ENCODE peak calls at places on chromosomes 5 and 9, in six cellular contexts. One of them, this sample, is unnamed.

GRCh38 chr5:101404531-101404930 is 501.4 kb upstream of the ST8SIA4 start:
- DNase-seq in neuronal stem cell: no peak
- DNase-seq in mesenchymal stem cell: no peak
- DNase-seq in IMR-90: no peak
- DNase-seq in H1: no peak
- DNase-seq in trophoblast cell: no peak
- DNase-seq in this sample: no peak

GRCh38 chr5:116084231-116084630 is 594 bp upstream of the COMMD10 start:
- DNase-seq in mesenchymal stem cell: peak
- DNase-seq in H1: no peak
- DNase-seq in IMR-90: peak
- DNase-seq in trophoblast cell: no peak
- DNase-seq in neuronal stem cell: no peak
- DNase-seq in this sample: peak

GRCh38 chr9:136725612-136726011 is 13.2 kb downstream of the DIPK1B start:
- DNase-seq in H1: no peak
- DNase-seq in neuronal stem cell: no peak
- DNase-seq in trophoblast cell: peak
- DNase-seq in mesenchymal stem cell: peak
- DNase-seq in IMR-90: peak
- DNase-seq in this sample: no peak

GRCh38 chr5:83474170-83474796 is 2.7 kb downstream of the VCAN start:
- DNase-seq in H1: peak
- DNase-seq in IMR-90: peak
- DNase-seq in trophoblast cell: peak
- DNase-seq in neuronal stem cell: peak
- DNase-seq in mesenchymal stem cell: peak
- DNase-seq in this sample: peak

GRCh38 chr9:96612105-96612965 is 7.3 kb downstream of the CDC14B start:
- DNase-seq in mesenchymal stem cell: peak
- DNase-seq in neuronal stem cell: peak
- DNase-seq in H1: no peak
- DNase-seq in IMR-90: peak
- DNase-seq in trophoblast cell: peak
- DNase-seq in this sample: peak

GRCh38 chr5:109388407-109388806 is 21.4 kb downstream of the PJA2 start:
- DNase-seq in IMR-90: peak
- DNase-seq in neuronal stem cell: no peak
- DNase-seq in trophoblast cell: peak
- DNase-seq in mesenchymal stem cell: peak
- DNase-seq in H1: no peak
- DNase-seq in this sample: peak

GRCh38 chr9:92378825-92379535 is 25.4 kb downstream of the OGN start:
- DNase-seq in mesenchymal stem cell: no peak
- DNase-seq in H1: no peak
- DNase-seq in IMR-90: peak
- DNase-seq in neuronal stem cell: no peak
- DNase-seq in trophoblast cell: no peak
- DNase-seq in this sample: peak

GRCh38 chr5:95846554-95847260 is 24.2 kb upstream of the GLRX start:
- DNase-seq in neuronal stem cell: peak
- DNase-seq in trophoblast cell: peak
- DNase-seq in H1: peak
- DNase-seq in IMR-90: peak
- DNase-seq in mesenchymal stem cell: peak
- DNase-seq in this sample: peak

GRCh38 chr5:173781432-173781825 is 106.7 kb upstream of the CPEB4 start:
- DNase-seq in H1: no peak
- DNase-seq in mesenchymal stem cell: no peak
- DNase-seq in IMR-90: no peak
- DNase-seq in trophoblast cell: peak
- DNase-seq in neuronal stem cell: no peak
- DNase-seq in this sample: no peak

GRCh38 chr5:140365282-140365681 is 5.3 kb downstream of the SLC4A9 start:
- DNase-seq in neuronal stem cell: no peak
- DNase-seq in H1: no peak
- DNase-seq in mesenchymal stem cell: no peak
- DNase-seq in IMR-90: no peak
- DNase-seq in trophoblast cell: no peak
- DNase-seq in this sample: no peak

GRCh38 chr9:975740-976257 is 656 bp upstream of the DMRT3 start:
- DNase-seq in IMR-90: no peak
- DNase-seq in H1: no peak
- DNase-seq in mesenchymal stem cell: no peak
- DNase-seq in neuronal stem cell: no peak
- DNase-seq in trophoblast cell: no peak
- DNase-seq in this sample: no peak

GRCh38 chr9:38708759-38709158 is 11.2 kb downstream of the FAM240B start:
- DNase-seq in IMR-90: no peak
- DNase-seq in H1: no peak
- DNase-seq in trophoblast cell: no peak
- DNase-seq in mesenchymal stem cell: peak
- DNase-seq in neuronal stem cell: no peak
- DNase-seq in this sample: no peak

GRCh38 chr5:164504141-164504772 is 998.8 kb downstream of the MAT2B start:
- DNase-seq in trophoblast cell: peak
- DNase-seq in mesenchymal stem cell: peak
- DNase-seq in neuronal stem cell: peak
- DNase-seq in H1: peak
- DNase-seq in IMR-90: peak
- DNase-seq in this sample: peak

GRCh38 chr9:36959681-36960574 is 74.1 kb downstream of the PAX5 start:
- DNase-seq in H1: no peak
- DNase-seq in IMR-90: no peak
- DNase-seq in mesenchymal stem cell: no peak
- DNase-seq in neuronal stem cell: no peak
- DNase-seq in trophoblast cell: no peak
- DNase-seq in this sample: no peak

GRCh38 chr9:89791754-89792153 is 186.9 kb downstream of the GADD45G start:
- DNase-seq in mesenchymal stem cell: no peak
- DNase-seq in H1: no peak
- DNase-seq in IMR-90: no peak
- DNase-seq in neuronal stem cell: no peak
- DNase-seq in trophoblast cell: no peak
- DNase-seq in this sample: no peak

GRCh38 chr5:24899180-24899579 is 254.4 kb upstream of the CDH10 start:
- DNase-seq in IMR-90: no peak
- DNase-seq in trophoblast cell: no peak
- DNase-seq in H1: no peak
- DNase-seq in mesenchymal stem cell: peak
- DNase-seq in neuronal stem cell: no peak
- DNase-seq in this sample: no peak

GRCh38 chr5:150340614-150341265 is 16.8 kb upstream of the TCOF1 start:
- DNase-seq in H1: no peak
- DNase-seq in trophoblast cell: no peak
- DNase-seq in neuronal stem cell: no peak
- DNase-seq in mesenchymal stem cell: no peak
- DNase-seq in IMR-90: no peak
- DNase-seq in this sample: no peak

GRCh38 chr9:109974918-109975276 is 194.9 kb downstream of the PALM2AKAP2 start:
- DNase-seq in IMR-90: no peak
- DNase-seq in H1: no peak
- DNase-seq in neuronal stem cell: no peak
- DNase-seq in trophoblast cell: no peak
- DNase-seq in mesenchymal stem cell: no peak
- DNase-seq in this sample: no peak

GRCh38 chr9:127898433-127899199 is 787 bp downstream of the ST6GALNAC6 start:
- DNase-seq in H1: no peak
- DNase-seq in IMR-90: peak
- DNase-seq in mesenchymal stem cell: peak
- DNase-seq in neuronal stem cell: no peak
- DNase-seq in trophoblast cell: peak
- DNase-seq in this sample: no peak

GRCh38 chr5:149141224-149141956 is at the start of gene ABLIM3:
- DNase-seq in neuronal stem cell: peak
- DNase-seq in H1: peak
- DNase-seq in trophoblast cell: peak
- DNase-seq in mesenchymal stem cell: peak
- DNase-seq in IMR-90: peak
- DNase-seq in this sample: peak

GRCh38 chr5:3612561-3613175 is 17.0 kb downstream of the IRX1 start:
- DNase-seq in mesenchymal stem cell: no peak
- DNase-seq in IMR-90: no peak
- DNase-seq in neuronal stem cell: no peak
- DNase-seq in H1: no peak
- DNase-seq in trophoblast cell: no peak
- DNase-seq in this sample: no peak

GRCh38 chr5:143594913-143595818 is 191.7 kb upstream of the NR3C1 start:
- DNase-seq in mesenchymal stem cell: peak
- DNase-seq in neuronal stem cell: no peak
- DNase-seq in H1: no peak
- DNase-seq in trophoblast cell: peak
- DNase-seq in IMR-90: peak
- DNase-seq in this sample: no peak

GRCh38 chr9:76756273-76756650 is 8.0 kb upstream of the PCA3 start:
- DNase-seq in mesenchymal stem cell: no peak
- DNase-seq in neuronal stem cell: peak
- DNase-seq in IMR-90: peak
- DNase-seq in trophoblast cell: peak
- DNase-seq in H1: peak
- DNase-seq in this sample: peak

GRCh38 chr5:120293796-120294195 is 170.3 kb upstream of the PRR16 start:
- DNase-seq in H1: no peak
- DNase-seq in IMR-90: peak
- DNase-seq in neuronal stem cell: no peak
- DNase-seq in trophoblast cell: no peak
- DNase-seq in mesenchymal stem cell: peak
- DNase-seq in this sample: no peak

GRCh38 chr9:117718085-117718484 is 13.9 kb downstream of the TLR4 start:
- DNase-seq in mesenchymal stem cell: peak
- DNase-seq in neuronal stem cell: no peak
- DNase-seq in IMR-90: no peak
- DNase-seq in trophoblast cell: peak
- DNase-seq in H1: no peak
- DNase-seq in this sample: no peak

GRCh38 chr9:96751815-96752214 is 26.1 kb downstream of the ZNF510 start:
- DNase-seq in H1: no peak
- DNase-seq in trophoblast cell: no peak
- DNase-seq in IMR-90: no peak
- DNase-seq in neuronal stem cell: no peak
- DNase-seq in mesenchymal stem cell: no peak
- DNase-seq in this sample: no peak

GRCh38 chr5:56641635-56642255 is 173.6 kb upstream of the MAP3K1 start:
- DNase-seq in trophoblast cell: no peak
- DNase-seq in IMR-90: no peak
- DNase-seq in H1: no peak
- DNase-seq in neuronal stem cell: no peak
- DNase-seq in mesenchymal stem cell: no peak
- DNase-seq in this sample: no peak

GRCh38 chr5:41925555-41925946 is 470 bp downstream of the FBXO4 start:
- DNase-seq in mesenchymal stem cell: no peak
- DNase-seq in H1: peak
- DNase-seq in IMR-90: peak
- DNase-seq in neuronal stem cell: peak
- DNase-seq in trophoblast cell: peak
- DNase-seq in this sample: no peak

GRCh38 chr5:41921874-41922273 is 3.2 kb upstream of the FBXO4 start:
- DNase-seq in H1: no peak
- DNase-seq in neuronal stem cell: no peak
- DNase-seq in IMR-90: peak
- DNase-seq in mesenchymal stem cell: peak
- DNase-seq in trophoblast cell: peak
- DNase-seq in this sample: peak

GRCh38 chr5:41924872-41925554 is at the start of gene FBXO4:
- DNase-seq in H1: peak
- DNase-seq in neuronal stem cell: peak
- DNase-seq in trophoblast cell: peak
- DNase-seq in mesenchymal stem cell: peak
- DNase-seq in IMR-90: peak
- DNase-seq in this sample: peak

GRCh38 chr5:41927604-41928003 is 2.5 kb downstream of the FBXO4 start:
- DNase-seq in neuronal stem cell: no peak
- DNase-seq in H1: no peak
- DNase-seq in IMR-90: no peak
- DNase-seq in trophoblast cell: no peak
- DNase-seq in mesenchymal stem cell: no peak
- DNase-seq in this sample: no peak

GRCh38 chr5:41924526-41924871 is 582 bp upstream of the FBXO4 start:
- DNase-seq in IMR-90: no peak
- DNase-seq in neuronal stem cell: no peak
- DNase-seq in H1: no peak
- DNase-seq in mesenchymal stem cell: no peak
- DNase-seq in trophoblast cell: no peak
- DNase-seq in this sample: no peak
- H3K4me3 ChIP-seq in IMR-90: peak
- H3K4me3 ChIP-seq in neuronal stem cell: no peak
- H3K4me3 ChIP-seq in H1: peak
- H3K4me3 ChIP-seq in mesenchymal stem cell: peak
- H3K4me3 ChIP-seq in trophoblast cell: no peak
- H3K4me3 ChIP-seq in this sample: no peak

GRCh38 chr9:69121155-69122085 is 52.7 kb upstream of the TJP2 start:
- DNase-seq in mesenchymal stem cell: peak
- DNase-seq in trophoblast cell: peak
- DNase-seq in neuronal stem cell: peak
- DNase-seq in H1: peak
- DNase-seq in IMR-90: peak
- DNase-seq in this sample: peak
- H2BK120ac ChIP-seq in mesenchymal stem cell: peak
- H2BK120ac ChIP-seq in trophoblast cell: peak
- H2BK120ac ChIP-seq in neuronal stem cell: no peak
- H2BK120ac ChIP-seq in H1: peak
- H2BK120ac ChIP-seq in IMR-90: peak
- H2BK120ac ChIP-seq in this sample: peak

GRCh38 chr5:5140051-5141010 is at the start of gene ADAMTS16:
- DNase-seq in trophoblast cell: no peak
- DNase-seq in H1: peak
- DNase-seq in mesenchymal stem cell: no peak
- DNase-seq in neuronal stem cell: peak
- DNase-seq in IMR-90: no peak
- DNase-seq in this sample: peak
- H3K4me3 ChIP-seq in trophoblast cell: peak
- H3K4me3 ChIP-seq in H1: peak
- H3K4me3 ChIP-seq in mesenchymal stem cell: peak
- H3K4me3 ChIP-seq in neuronal stem cell: peak
- H3K4me3 ChIP-seq in IMR-90: no peak
- H3K4me3 ChIP-seq in this sample: peak

GRCh38 chr5:107367919-107368318 is 302.8 kb downstream of the EFNA5 start:
- DNase-seq in IMR-90: no peak
- DNase-seq in trophoblast cell: no peak
- DNase-seq in H1: no peak
- DNase-seq in neuronal stem cell: peak
- DNase-seq in mesenchymal stem cell: no peak
- DNase-seq in this sample: peak

GRCh38 chr5:107367480-107367879 is 303.3 kb downstream of the EFNA5 start:
- DNase-seq in mesenchymal stem cell: no peak
- DNase-seq in H1: no peak
- DNase-seq in neuronal stem cell: no peak
- DNase-seq in trophoblast cell: no peak
- DNase-seq in IMR-90: no peak
- DNase-seq in this sample: no peak

GRCh38 chr5:107369622-107370021 is 301.1 kb downstream of the EFNA5 start:
- DNase-seq in trophoblast cell: no peak
- DNase-seq in mesenchymal stem cell: no peak
- DNase-seq in neuronal stem cell: no peak
- DNase-seq in H1: no peak
- DNase-seq in IMR-90: no peak
- DNase-seq in this sample: no peak

GRCh38 chr5:107370569-107370968 is 300.2 kb downstream of the EFNA5 start:
- DNase-seq in mesenchymal stem cell: no peak
- DNase-seq in IMR-90: no peak
- DNase-seq in H1: no peak
- DNase-seq in neuronal stem cell: no peak
- DNase-seq in trophoblast cell: no peak
- DNase-seq in this sample: no peak

GRCh38 chr5:107368593-107368992 is 302.1 kb downstream of the EFNA5 start:
- DNase-seq in neuronal stem cell: no peak
- DNase-seq in H1: no peak
- DNase-seq in mesenchymal stem cell: no peak
- DNase-seq in trophoblast cell: no peak
- DNase-seq in IMR-90: no peak
- DNase-seq in this sample: no peak
- H2BK120ac ChIP-seq in neuronal stem cell: no peak
- H2BK120ac ChIP-seq in H1: no peak
- H2BK120ac ChIP-seq in mesenchymal stem cell: no peak
- H2BK120ac ChIP-seq in trophoblast cell: no peak
- H2BK120ac ChIP-seq in IMR-90: no peak
- H2BK120ac ChIP-seq in this sample: peak

This sample was measured in mesendoderm.